ENCODE peak calls at places on chromosomes 16 and 17, in eight cellular contexts. O is heart left ventricle, W is spleen, R is esophagus squamous epithelium, U is IMR-90, L is stomach, A is A549, F is uterus. B is an unnamed sample.

GRCh38 chr16:12763517-12763916 is 40.2 kb downstream of the CPPED1 start:
- DNase-seq in O (no peak), W (no peak), R (no peak), U (peak; percentile 13), L (peak; percentile 70), A (no peak), F (no peak), B (no peak)

GRCh38 chr17:76369804-76370203 is 14.6 kb upstream of the SPHK1 start:
- DNase-seq in O (peak; percentile 70), W (no peak), R (no peak), U (no peak), L (no peak), A (no peak), F (no peak), B (no peak)

GRCh38 chr16:73066927-73067670 is 19.2 kb upstream of the ZFHX3 start:
- DNase-seq in O (peak; percentile 62), W (no peak), R (no peak), U (peak; percentile 75), L (no peak), A (no peak), F (no peak), B (no peak)

GRCh38 chr17:46896991-46897390 is 26.0 kb upstream of the GOSR2 start:
- DNase-seq in O (no peak), W (peak; percentile 40), R (no peak), U (no peak), L (no peak), A (no peak), F (no peak), B (no peak)

GRCh38 chr16:8505327-8505991 is 84.9 kb downstream of the TMEM114 start:
- DNase-seq in O (no peak), W (no peak), R (no peak), U (no peak), L (peak; percentile 60), A (no peak), F (no peak), B (no peak)

GRCh38 chr17:76053230-76054111 is 18.8 kb downstream of the SRP68 start:
- DNase-seq in O (no peak), W (no peak), R (no peak), U (peak; percentile 86), L (no peak), A (peak; percentile 27), F (no peak), B (no peak)

GRCh38 chr17:13030459-13031305 is 12.9 kb upstream of the ELAC2 start:
- DNase-seq in O (no peak), W (no peak), R (no peak), U (peak; percentile 50), L (no peak), A (peak; percentile 49), F (no peak), B (peak; percentile 35)

GRCh38 chr16:72612718-72613117 is 435.2 kb downstream of the ZFHX3 start:
- DNase-seq in O (no peak), W (no peak), R (no peak), U (no peak), L (no peak), A (no peak), F (no peak), B (no peak)

GRCh38 chr16:87582221-87582965 is 19.9 kb upstream of the JPH3 start:
- DNase-seq in O (peak; percentile 83), W (peak; percentile 68), R (no peak), U (peak; percentile 75), L (no peak), A (no peak), F (peak; percentile 77), B (peak; percentile 54)

GRCh38 chr17:77693776-77694175 is 264.7 kb upstream of the TNRC6C start:
- DNase-seq in O (no peak), W (no peak), R (no peak), U (no peak), L (no peak), A (no peak), F (no peak), B (no peak)

GRCh38 chr16:62870554-62870953 is 834.3 kb upstream of the CDH8 start:
- DNase-seq in O (no peak), W (no peak), R (no peak), U (no peak), L (no peak), A (no peak), F (no peak), B (no peak)

GRCh38 chr17:44780845-44781480 is 22.2 kb downstream of the ADAM11 start:
- DNase-seq in O (no peak), W (peak; percentile 44), R (no peak), U (no peak), L (no peak), A (no peak), F (no peak), B (no peak)

DNA sequence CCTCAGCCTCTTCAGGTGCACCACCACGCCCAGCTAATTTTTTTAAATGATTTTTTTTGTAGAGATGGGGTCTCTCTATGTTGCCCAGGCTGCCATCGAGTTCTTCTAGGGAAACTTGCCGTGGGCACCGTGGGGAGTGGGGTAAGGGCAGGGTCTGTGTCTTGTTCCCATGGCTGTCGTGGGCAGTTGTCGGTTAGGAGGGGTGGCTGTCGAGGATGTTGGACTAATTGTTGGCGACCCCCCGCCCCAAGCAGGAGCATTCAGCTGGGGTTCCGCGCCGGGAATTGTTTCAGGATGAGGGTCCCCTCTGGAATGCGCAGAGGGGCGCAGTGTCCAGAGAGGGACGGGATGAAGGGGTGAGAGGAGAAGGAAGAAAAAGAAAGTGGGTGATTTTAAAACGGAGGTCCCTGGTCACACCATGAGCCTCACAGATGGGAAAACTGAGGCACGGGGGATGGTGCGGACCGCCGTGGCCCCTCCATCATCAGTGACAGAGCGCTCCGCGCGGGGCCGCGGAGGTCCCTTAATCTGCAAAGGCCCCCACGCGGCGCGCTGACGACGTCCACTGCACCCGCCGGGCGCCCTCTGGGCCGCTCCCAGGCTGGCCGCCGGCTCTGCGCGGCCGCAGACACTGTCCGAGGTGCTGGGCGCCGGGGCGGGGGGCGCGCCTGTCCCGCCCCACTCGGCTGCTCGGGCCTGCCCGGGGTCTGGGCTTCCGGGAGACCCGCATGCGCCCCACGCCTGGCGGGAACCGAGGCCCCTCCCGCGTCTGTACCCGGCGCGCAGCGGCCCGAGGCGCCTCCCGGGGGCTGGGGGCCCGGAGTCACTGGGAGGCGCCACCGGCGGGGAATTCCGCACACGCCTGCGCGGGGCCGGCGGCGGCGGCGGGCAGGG is 763 bp upstream of the RNF213 start:
- DNase-seq in O (peak; percentile 87), W (peak; percentile 95), R (no peak), U (peak; percentile 65), L (peak; percentile 66), A (peak; percentile 95), F (peak; percentile 76), B (peak; percentile 91)
- TF ChIP-seq POLR2A in O (peak; percentile 63), W (peak; percentile 35), R (peak; percentile 66), U (peak; percentile 51), L (no peak), A (peak; percentile 38), F (peak; percentile 59), B (peak; percentile 68)

GRCh38 chr16:11670171-11671131 is 2.2 kb downstream of the SNN start:
- DNase-seq in O (peak; percentile 60), W (peak; percentile 84), R (no peak), U (no peak), L (no peak), A (no peak), F (no peak), B (no peak)
- TF ChIP-seq POLR2A in O (no peak), W (peak; percentile 3), R (no peak), U (no peak), L (no peak), A (no peak), F (no peak), B (no peak)

GRCh38 chr17:27805520-27806146 is 5.3 kb upstream of the NOS2 start:
- DNase-seq in O (peak; percentile 80), W (peak; percentile 86), R (peak; percentile 22), U (peak; percentile 86), L (peak; percentile 86), A (peak; percentile 93), F (peak; percentile 78), B (peak; percentile 77)
- TF ChIP-seq POLR2A in O (no peak), W (no peak), R (no peak), U (no peak), L (no peak), A (no peak), F (no peak), B (no peak)

DNA sequence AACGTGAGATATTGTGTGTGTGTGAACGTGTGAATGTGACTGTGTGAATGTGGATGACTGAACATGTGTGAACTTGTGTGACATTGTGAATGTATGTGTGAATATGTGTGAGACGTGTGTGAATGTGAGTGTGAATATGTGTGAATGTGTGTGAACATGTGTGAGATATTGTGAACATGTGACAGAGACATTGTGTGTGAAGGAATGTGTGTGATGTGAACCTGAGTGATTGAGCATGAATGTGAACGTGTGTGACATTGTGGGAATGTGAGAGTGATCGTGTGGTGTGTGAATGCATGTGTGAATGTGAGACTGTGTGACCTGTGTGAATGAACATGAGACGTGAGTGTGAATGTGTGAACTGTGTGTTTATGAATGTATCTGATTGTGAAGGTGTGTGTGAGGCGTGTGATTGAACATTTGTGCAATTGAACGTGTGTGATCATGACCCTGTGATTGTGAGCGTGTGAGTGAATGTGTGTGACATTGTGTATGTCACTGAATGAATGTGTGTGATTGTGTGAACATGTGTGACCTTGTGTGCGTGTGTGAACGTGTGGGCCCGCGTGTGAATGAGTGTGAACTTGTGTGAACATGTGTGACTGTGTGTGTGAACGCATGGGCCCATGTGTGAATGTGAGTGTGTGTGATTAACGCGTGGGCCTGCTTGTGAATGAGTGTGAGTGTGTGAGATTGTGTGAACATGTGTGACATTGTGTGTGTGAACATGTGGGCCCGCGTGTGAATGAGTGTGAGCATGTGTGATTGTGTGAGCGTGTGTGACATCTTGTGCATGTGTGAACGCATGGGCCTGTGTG is 23.2 kb upstream of the GSE1 start:
- DNase-seq in O (no peak), W (no peak), R (no peak), U (no peak), L (no peak), A (no peak), F (no peak), B (no peak)
- TF ChIP-seq POLR2A in O (no peak), W (no peak), R (no peak), U (no peak), L (no peak), A (no peak), F (no peak), B (no peak)

GRCh38 chr17:50151937-50152547 is 1.6 kb upstream of the PPP1R9B start:
- DNase-seq in O (peak; percentile 88), W (peak; percentile 93), R (peak; percentile 46), U (peak; percentile 87), L (peak; percentile 83), A (peak; percentile 99), F (peak; percentile 82), B (peak; percentile 98)
- TF ChIP-seq POLR2A in O (peak; percentile 39), W (no peak), R (peak; percentile 15), U (peak; percentile 7), L (no peak), A (peak; percentile 39), F (no peak), B (no peak)

B was measured in H54.